ENCODE peak calls at places on chromosomes 6 and 20, in four cellular contexts. B is DMS153, E is amniotic epithelial cell, R is neural crest cell. T is an unnamed sample.

GRCh38 chr6:10404799-10405524 is 9.9 kb downstream of the TFAP2A start:
- DNase-seq in B (no peak), R (no peak), E (no peak), T (no peak)

GRCh38 chr6:14910692-14911547 is 334.9 kb upstream of the JARID2 start:
- DNase-seq in B (no peak), E (no peak), R (no peak), T (no peak)

GRCh38 chr6:1610497-1611321 is 994 bp downstream of the FOXC1 start:
- DNase-seq in E (no peak), R (no peak), B (no peak), T (no peak)

GRCh38 chr20:43824699-43825402 is 89.8 kb upstream of the TOX2 start:
- DNase-seq in B (peak), R (peak), E (peak), T (peak)

GRCh38 chr20:728022-728944 is 40.0 kb downstream of the SLC52A3 start:
- DNase-seq in R (peak), E (peak), B (no peak), T (peak)

GRCh38 chr20:33407251-33407650 is 5.9 kb upstream of the CDK5RAP1 start:
- DNase-seq in R (no peak), E (no peak), B (no peak), T (no peak)

GRCh38 chr6:84575264-84575663 is 189.1 kb downstream of the TBX18 start:
- DNase-seq in R (no peak), B (peak), E (peak), T (no peak)

GRCh38 chr6:25137497-25137896 is 141.7 kb upstream of the CARMIL1 start:
- DNase-seq in R (no peak), E (peak), B (no peak), T (no peak)

GRCh38 chr6:137089305-137089704 is 44.5 kb upstream of the IL20RA start:
- DNase-seq in R (no peak), E (no peak), B (peak), T (no peak)

GRCh38 chr6:1575213-1576041 is 34.3 kb upstream of the FOXC1 start:
- DNase-seq in B (no peak), E (no peak), R (no peak), T (no peak)

GRCh38 chr6:138577151-138577915 is 78.0 kb upstream of the NHSL1 start:
- DNase-seq in R (no peak), E (no peak), B (peak), T (no peak)

GRCh38 chr6:89589297-89590074 is 49.1 kb downstream of the LYRM2 start:
- DNase-seq in E (no peak), R (no peak), B (no peak), T (peak)

GRCh38 chr6:118810420-118811027 is 83.4 kb upstream of the ASF1A start:
- DNase-seq in R (no peak), E (no peak), B (no peak), T (no peak)

GRCh38 chr6:384898-385297 is 6.7 kb upstream of the IRF4 start:
- DNase-seq in B (no peak), E (no peak), R (no peak), T (no peak)

GRCh38 chr6:45786243-45786795 is 229.3 kb downstream of the CLIC5 start:
- DNase-seq in B (no peak), R (no peak), E (no peak), T (no peak)

GRCh38 chr6:33595001-33595846 is 15.1 kb upstream of the BAK1 start:
- DNase-seq in E (no peak), R (no peak), B (no peak), T (peak)

GRCh38 chr6:14792118-14792955 is 453.5 kb upstream of the JARID2 start:
- DNase-seq in E (no peak), B (peak), R (no peak), T (no peak)

GRCh38 chr6:78513856-78514255 is 353.5 kb upstream of the IRAK1BP1 start:
- DNase-seq in E (no peak), B (no peak), R (no peak), T (peak)